ENCODE peak calls at places on chromosome 17, in four cellular contexts. H is heart left ventricle; V is CD8-positive, alpha-beta T cell; L is BE2C. M is an unnamed sample. For H3K4me1, the result is how much of the 10 kb centered on the place peaks cover.

GRCh38 chr17:76727745-76728456 is 1.3 kb downstream of the METTL23 start:
- DNase-seq in H (no peak), V (no peak), L (no peak), M (no peak)

GRCh38 chr17:30208214-30208613 is 27.3 kb downstream of the SLC6A4 start:
- DNase-seq in H (no peak), V (no peak), L (no peak), M (no peak)

GRCh38 chr17:29111816-29112499 is 68.2 kb downstream of the MYO18A start:
- DNase-seq in H (peak), V (peak), L (peak), M (peak)

GRCh38 chr17:1644493-1645206 is 882 bp downstream of the SCARF1 start:
- DNase-seq in H (peak), V (no peak), L (no peak), M (no peak)

GRCh38 chr17:78414178-78415162 is 36.0 kb downstream of the PGS1 start:
- DNase-seq in H (no peak), V (peak), L (no peak), M (no peak)

GRCh38 chr17:82161216-82161615 is 51.4 kb downstream of the CCDC57 start:
- DNase-seq in H (no peak), V (no peak), L (no peak), M (no peak)

GRCh38 chr17:31674717-31675349 is 184.2 kb downstream of the COPRS start:
- DNase-seq in H (no peak), V (no peak), L (no peak), M (no peak)

GRCh38 chr17:33038740-33039139 is 47.1 kb downstream of the SPACA3 start:
- DNase-seq in H (peak), V (no peak), L (peak), M (no peak)

GRCh38 chr17:6596941-6597340 is 40.6 kb upstream of the PITPNM3 start:
- DNase-seq in H (no peak), V (no peak), L (no peak), M (no peak)

GRCh38 chr17:4631836-4632582 is 9.5 kb downstream of the ALOX15 start:
- DNase-seq in H (no peak), V (no peak), L (no peak), M (no peak)

GRCh38 chr17:7204828-7205461 is 14.7 kb downstream of the DLG4 start:
- DNase-seq in H (peak), V (peak), L (peak), M (peak)

GRCh38 chr17:36731091-36731490 is 129.7 kb downstream of the MRM1 start:
- DNase-seq in H (no peak), V (no peak), L (no peak), M (no peak)

GRCh38 chr17:18257747-18258355 is 687 bp downstream of the FLII start:
- DNase-seq in H (peak), V (no peak), L (peak), M (no peak)

GRCh38 chr17:60601443-60602384 is 1.7 kb downstream of the PPM1D start:
- DNase-seq in H (no peak), V (no peak), L (peak), M (peak)

GRCh38 chr17:6138761-6139446 is 68.7 kb downstream of the WSCD1 start:
- DNase-seq in H (no peak), V (no peak), L (no peak), M (no peak)

GRCh38 chr17:71828182-71828596 is 292.6 kb upstream of the SOX9 start:
- DNase-seq in H (no peak), V (no peak), L (peak), M (no peak)

GRCh38 chr17:19378416-19379293 is at the start of gene MAPK7:
- DNase-seq in H (no peak), V (no peak), L (no peak), M (no peak)

GRCh38 chr17:43945074-43945824 is 3.0 kb upstream of the PPY start:
- DNase-seq in H (no peak), V (no peak), L (no peak), M (peak)

DNA sequence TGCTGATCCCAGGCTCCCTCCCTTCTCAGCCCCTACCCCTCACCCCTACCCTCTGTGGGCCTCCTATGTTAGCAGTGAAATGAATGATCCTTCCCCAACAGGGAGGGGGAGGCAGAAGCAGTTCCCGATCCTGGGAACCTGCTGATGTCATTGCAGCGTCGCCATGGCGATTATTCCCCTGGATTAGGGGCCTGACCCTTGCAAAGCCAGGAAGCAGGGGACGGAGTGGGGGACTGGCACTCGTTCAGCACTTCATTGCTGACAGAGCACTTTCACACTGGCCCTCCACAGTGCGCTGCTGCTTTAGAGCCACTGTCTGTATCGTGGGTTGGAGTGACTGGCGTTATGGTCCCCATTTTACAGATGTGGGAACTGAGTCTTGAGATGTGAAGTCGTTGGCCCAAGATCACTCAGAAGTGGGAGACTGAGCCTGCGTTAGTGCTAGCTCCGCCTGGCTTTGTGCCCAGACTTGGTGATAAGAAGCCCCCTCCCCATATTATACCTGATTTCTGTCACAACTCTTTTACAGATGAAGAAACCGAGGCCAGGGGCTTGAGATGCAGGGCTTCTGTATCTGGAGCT is 26.6 kb downstream of the LASP1 start:
- DNase-seq in H (peak), V (no peak), L (no peak), M (no peak)
- H3K4me1 ChIP-seq in H (half or more), V (half or more), L (under half), M (under half)

GRCh38 chr17:75084039-75084660 is 3.6 kb upstream of the SLC16A5 start:
- DNase-seq in H (no peak), V (no peak), L (no peak), M (no peak)
- H3K4me1 ChIP-seq in H (under half), V (under half), L (under half), M (under half)

DNA sequence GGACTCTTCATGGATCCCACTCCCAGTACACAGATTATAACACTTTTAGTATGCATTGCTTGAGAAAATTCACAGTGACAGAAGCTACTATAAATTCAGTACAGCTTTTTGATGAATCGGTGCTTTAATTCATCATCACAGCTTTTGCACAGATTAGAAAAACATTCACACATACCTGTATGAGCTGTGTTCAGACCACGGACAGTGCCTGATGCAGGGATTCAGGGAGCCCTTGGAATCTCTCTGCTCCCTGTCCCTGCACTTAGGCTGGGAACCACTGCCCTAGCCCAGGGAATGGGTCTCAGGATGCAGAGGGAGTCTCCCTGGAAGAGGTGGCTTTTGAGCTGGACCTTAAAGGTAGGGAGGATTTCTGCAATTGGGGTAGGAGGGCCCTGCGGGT is 13.9 kb downstream of the TBKBP1 start:
- DNase-seq in H (no peak), V (no peak), L (no peak), M (no peak)
- H3K4me1 ChIP-seq in H (under half), V (half or more), L (under half), M (under half)

DNA sequence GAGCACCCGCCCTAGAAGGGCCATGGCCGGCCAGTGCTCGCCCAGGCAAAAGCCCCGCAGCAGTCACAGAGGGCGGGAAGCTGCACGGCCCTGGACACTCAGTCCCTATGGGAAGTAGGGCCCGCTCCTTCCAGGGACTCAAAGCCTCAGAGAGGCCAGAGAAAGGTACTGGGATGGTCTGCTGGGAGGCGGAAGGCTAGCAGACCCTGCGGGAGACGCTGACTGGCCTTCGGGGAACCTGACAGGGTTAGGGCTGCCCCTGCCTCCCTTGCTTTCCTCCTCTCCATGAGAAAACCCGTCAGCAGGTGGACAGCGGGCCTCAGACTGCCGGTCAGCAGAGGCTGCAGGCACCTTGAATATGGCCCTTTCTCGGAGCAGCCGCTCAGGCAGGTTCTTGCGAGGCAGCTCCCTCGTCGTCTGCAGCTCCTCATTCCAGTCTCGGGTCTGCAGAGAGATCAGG is 11.5 kb downstream of the CLUH start:
- DNase-seq in H (peak), V (no peak), L (no peak), M (peak)
- H3K4me1 ChIP-seq in H (under half), V (under half), L (under half), M (under half)